ENCODE peak calls at places on chromosomes 7 and 10, in five cellular contexts. One of them, this sample, is unnamed.

GRCh38 chr7:92723205-92723604 is 113.2 kb downstream of the CDK6 start:
- DNase-seq in left ventricle myocardium inferior: no peak
- DNase-seq in kidney: no peak
- DNase-seq in A549: no peak
- DNase-seq in glutamatergic neuron: no peak
- DNase-seq in this sample: no peak

GRCh38 chr7:70338061-70338460 is 739.8 kb downstream of the AUTS2 start:
- DNase-seq in left ventricle myocardium inferior: no peak
- DNase-seq in glutamatergic neuron: no peak
- DNase-seq in kidney: no peak
- DNase-seq in A549: no peak
- DNase-seq in this sample: no peak

GRCh38 chr7:84145892-84146291 is 48.7 kb downstream of the SEMA3A start:
- DNase-seq in left ventricle myocardium inferior: no peak
- DNase-seq in A549: no peak
- DNase-seq in glutamatergic neuron: no peak
- DNase-seq in kidney: no peak
- DNase-seq in this sample: no peak

GRCh38 chr10:81889181-81889769 is 14.3 kb downstream of the NRG3 start:
- DNase-seq in A549: no peak
- DNase-seq in left ventricle myocardium inferior: no peak
- DNase-seq in glutamatergic neuron: no peak
- DNase-seq in kidney: no peak
- DNase-seq in this sample: no peak

GRCh38 chr7:57417736-57418135 is 32.2 kb upstream of the ZNF716 start:
- DNase-seq in glutamatergic neuron: no peak
- DNase-seq in kidney: peak
- DNase-seq in A549: no peak
- DNase-seq in left ventricle myocardium inferior: no peak
- DNase-seq in this sample: no peak

GRCh38 chr7:106344206-106344605 is 59.4 kb upstream of the NAMPT start:
- DNase-seq in left ventricle myocardium inferior: no peak
- DNase-seq in A549: no peak
- DNase-seq in glutamatergic neuron: no peak
- DNase-seq in kidney: no peak
- DNase-seq in this sample: no peak

GRCh38 chr10:3945026-3945425 is 160.0 kb upstream of the KLF6 start:
- DNase-seq in left ventricle myocardium inferior: no peak
- DNase-seq in A549: no peak
- DNase-seq in glutamatergic neuron: no peak
- DNase-seq in kidney: no peak
- DNase-seq in this sample: no peak

GRCh38 chr7:19069842-19070241 is 47.6 kb downstream of the TWIST1 start:
- DNase-seq in left ventricle myocardium inferior: no peak
- DNase-seq in kidney: no peak
- DNase-seq in glutamatergic neuron: no peak
- DNase-seq in A549: no peak
- DNase-seq in this sample: no peak

GRCh38 chr7:29337628-29338116 is 143.1 kb downstream of the CHN2 start:
- DNase-seq in left ventricle myocardium inferior: no peak
- DNase-seq in A549: no peak
- DNase-seq in glutamatergic neuron: no peak
- DNase-seq in kidney: no peak
- DNase-seq in this sample: no peak

GRCh38 chr7:45872116-45873034 is 507 bp downstream of the CCDC201 start:
- DNase-seq in left ventricle myocardium inferior: no peak
- DNase-seq in A549: no peak
- DNase-seq in kidney: no peak
- DNase-seq in glutamatergic neuron: peak
- DNase-seq in this sample: no peak

GRCh38 chr7:38373155-38373554 is 99.7 kb upstream of the TARP start:
- DNase-seq in glutamatergic neuron: no peak
- DNase-seq in left ventricle myocardium inferior: no peak
- DNase-seq in kidney: no peak
- DNase-seq in A549: no peak
- DNase-seq in this sample: no peak

GRCh38 chr7:38369816-38370493 is 96.5 kb upstream of the TARP start:
- DNase-seq in glutamatergic neuron: peak
- DNase-seq in left ventricle myocardium inferior: peak
- DNase-seq in A549: peak
- DNase-seq in kidney: peak
- DNase-seq in this sample: peak

GRCh38 chr7:38367301-38367700 is 93.9 kb upstream of the TARP start:
- DNase-seq in A549: no peak
- DNase-seq in glutamatergic neuron: no peak
- DNase-seq in left ventricle myocardium inferior: no peak
- DNase-seq in kidney: no peak
- DNase-seq in this sample: no peak

GRCh38 chr7:38368191-38368605 is 94.8 kb upstream of the TARP start:
- DNase-seq in kidney: peak
- DNase-seq in glutamatergic neuron: peak
- DNase-seq in left ventricle myocardium inferior: peak
- DNase-seq in A549: peak
- DNase-seq in this sample: no peak
- TF ChIP-seq CTCF in kidney: peak
- TF ChIP-seq CTCF in glutamatergic neuron: peak
- TF ChIP-seq CTCF in left ventricle myocardium inferior: peak
- TF ChIP-seq CTCF in A549: peak
- TF ChIP-seq CTCF in this sample: peak

DNA sequence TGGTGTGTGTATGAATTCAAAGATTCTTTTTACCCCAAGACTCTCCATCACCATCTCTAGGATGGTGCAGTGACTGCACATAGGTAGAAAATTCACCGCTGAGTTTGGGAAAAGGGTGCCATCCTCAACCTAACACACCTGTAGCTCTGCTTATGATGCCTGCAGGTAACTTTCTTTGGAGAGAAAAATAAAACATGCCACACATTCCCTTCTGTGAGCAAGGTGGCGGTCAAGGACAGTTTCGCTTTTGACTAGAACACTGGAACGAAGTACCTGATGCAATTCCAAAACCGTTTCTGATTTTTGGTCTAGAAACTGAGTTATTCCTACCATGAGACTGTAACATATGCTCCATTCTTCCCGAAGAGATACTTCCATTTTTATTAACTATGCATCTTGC is 205.6 kb downstream of the FGFR2 start:
- DNase-seq in A549: no peak
- DNase-seq in left ventricle myocardium inferior: no peak
- DNase-seq in kidney: no peak
- DNase-seq in glutamatergic neuron: no peak
- DNase-seq in this sample: no peak
- TF ChIP-seq CTCF in A549: no peak
- TF ChIP-seq CTCF in left ventricle myocardium inferior: no peak
- TF ChIP-seq CTCF in kidney: peak
- TF ChIP-seq CTCF in glutamatergic neuron: no peak
- TF ChIP-seq CTCF in this sample: no peak

GRCh38 chr7:114402866-114403635 is 11.6 kb upstream of the FOXP2 start:
- DNase-seq in left ventricle myocardium inferior: no peak
- DNase-seq in glutamatergic neuron: no peak
- DNase-seq in kidney: no peak
- DNase-seq in A549: no peak
- DNase-seq in this sample: no peak

GRCh38 chr7:114409750-114410149 is 4.9 kb upstream of the FOXP2 start:
- DNase-seq in kidney: no peak
- DNase-seq in A549: no peak
- DNase-seq in glutamatergic neuron: no peak
- DNase-seq in left ventricle myocardium inferior: no peak
- DNase-seq in this sample: no peak

DNA sequence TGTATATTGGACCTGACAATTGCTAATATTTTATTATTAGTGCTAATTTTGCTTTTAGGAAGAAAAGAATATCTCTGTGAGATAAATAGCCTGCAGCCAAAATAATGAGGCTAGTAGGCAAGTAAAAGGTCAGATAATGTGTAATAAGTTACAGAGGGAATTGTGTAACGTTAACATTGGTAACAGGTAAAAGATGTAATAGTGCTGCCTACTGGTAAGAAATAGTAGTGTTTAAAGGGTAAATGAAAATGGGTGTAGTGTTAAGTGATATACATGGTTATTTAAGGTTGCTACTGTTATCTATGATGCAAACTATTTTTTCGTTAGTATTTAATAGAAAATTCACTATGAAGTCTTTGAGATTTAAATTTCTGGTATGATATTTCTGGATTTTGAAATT is 9.2 kb upstream of the FOXP2 start:
- DNase-seq in glutamatergic neuron: no peak
- DNase-seq in A549: peak
- DNase-seq in kidney: no peak
- DNase-seq in left ventricle myocardium inferior: no peak
- DNase-seq in this sample: no peak
- TF ChIP-seq CTCF in glutamatergic neuron: peak
- TF ChIP-seq CTCF in A549: peak
- TF ChIP-seq CTCF in kidney: peak
- TF ChIP-seq CTCF in left ventricle myocardium inferior: peak
- TF ChIP-seq CTCF in this sample: peak

DNA sequence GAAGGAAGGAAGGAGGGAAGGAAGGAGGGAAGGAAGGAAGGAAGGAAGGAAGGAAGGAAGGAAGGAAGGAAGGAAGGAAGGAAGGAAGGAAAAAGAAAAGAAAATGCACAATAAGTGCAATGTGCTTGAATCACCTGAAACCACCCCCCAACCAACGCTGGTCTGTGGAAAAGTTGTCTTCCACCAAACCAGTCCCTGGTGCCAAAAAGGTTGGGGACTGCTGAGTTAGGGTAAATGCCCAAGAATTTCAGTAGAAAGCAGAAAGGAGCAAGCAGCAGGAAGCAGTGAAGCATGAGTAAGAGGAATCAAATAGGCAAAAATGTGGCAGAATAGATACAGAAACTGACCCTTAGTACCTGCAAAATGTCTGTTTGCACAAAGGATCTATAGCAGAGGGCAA is 137.2 kb downstream of the JCAD start:
- DNase-seq in left ventricle myocardium inferior: no peak
- DNase-seq in A549: no peak
- DNase-seq in kidney: no peak
- DNase-seq in glutamatergic neuron: no peak
- DNase-seq in this sample: no peak
- TF ChIP-seq CTCF in left ventricle myocardium inferior: no peak
- TF ChIP-seq CTCF in A549: no peak
- TF ChIP-seq CTCF in kidney: no peak
- TF ChIP-seq CTCF in glutamatergic neuron: no peak
- TF ChIP-seq CTCF in this sample: no peak

DNA sequence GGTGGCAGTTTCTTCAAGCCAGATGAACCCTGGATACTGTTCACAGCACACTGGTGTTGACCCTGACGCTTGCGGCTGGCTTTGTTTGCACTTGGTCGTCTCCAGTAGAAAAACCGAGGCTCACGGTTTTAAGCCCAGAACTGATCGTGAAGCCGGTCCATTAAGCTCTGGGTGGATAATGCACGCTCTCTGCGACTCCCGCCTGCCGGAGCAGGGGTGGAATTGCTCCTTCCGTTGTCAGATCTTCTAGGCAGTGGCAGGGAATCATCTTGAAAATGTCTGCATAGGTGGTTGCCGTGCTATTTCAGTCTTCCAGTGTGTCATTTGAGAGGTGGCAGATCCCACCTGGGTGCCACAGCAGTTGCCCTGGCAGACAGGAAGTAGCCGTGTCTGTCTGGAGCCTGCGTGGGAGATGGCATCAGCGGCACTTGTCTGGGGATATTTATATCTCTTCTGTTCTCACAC is 35.9 kb upstream of the AP5Z1 start:
- DNase-seq in glutamatergic neuron: no peak
- DNase-seq in left ventricle myocardium inferior: no peak
- DNase-seq in kidney: peak
- DNase-seq in A549: peak
- DNase-seq in this sample: no peak
- TF ChIP-seq CTCF in glutamatergic neuron: no peak
- TF ChIP-seq CTCF in left ventricle myocardium inferior: peak
- TF ChIP-seq CTCF in kidney: peak
- TF ChIP-seq CTCF in A549: no peak
- TF ChIP-seq CTCF in this sample: no peak

DNA sequence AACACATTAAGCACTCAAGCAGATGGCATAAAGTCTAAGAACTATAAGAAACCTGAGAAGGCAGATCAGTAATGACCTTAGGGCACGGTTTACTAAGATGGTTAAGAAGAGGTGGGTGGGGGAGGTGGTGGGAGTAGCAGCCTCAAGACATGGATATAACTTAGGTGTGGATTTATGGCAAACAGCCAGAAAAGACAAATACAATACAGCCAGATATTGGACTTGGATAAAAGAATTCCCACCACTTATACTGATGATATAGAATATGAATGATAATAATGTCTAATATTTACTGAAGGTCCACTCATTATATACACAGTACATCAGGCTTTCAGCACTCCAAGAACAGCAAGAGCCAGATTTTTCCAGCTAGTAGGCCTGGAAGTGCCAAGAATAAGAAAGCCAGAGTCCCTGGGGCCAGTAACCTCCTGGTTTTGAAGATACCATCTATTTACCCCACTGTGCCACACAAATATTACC is 11.9 kb downstream of the DPY19L1 start:
- DNase-seq in kidney: no peak
- DNase-seq in glutamatergic neuron: no peak
- DNase-seq in left ventricle myocardium inferior: no peak
- DNase-seq in A549: no peak
- DNase-seq in this sample: no peak
- TF ChIP-seq CTCF in kidney: no peak
- TF ChIP-seq CTCF in glutamatergic neuron: no peak
- TF ChIP-seq CTCF in left ventricle myocardium inferior: no peak
- TF ChIP-seq CTCF in A549: no peak
- TF ChIP-seq CTCF in this sample: no peak

GRCh38 chr10:78523453-78523852 is 489.8 kb downstream of the RPS24 start:
- DNase-seq in A549: no peak
- DNase-seq in left ventricle myocardium inferior: no peak
- DNase-seq in kidney: no peak
- DNase-seq in glutamatergic neuron: no peak
- DNase-seq in this sample: no peak

GRCh38 chr10:78518224-78518623 is 484.6 kb downstream of the RPS24 start:
- DNase-seq in kidney: no peak
- DNase-seq in glutamatergic neuron: no peak
- DNase-seq in left ventricle myocardium inferior: no peak
- DNase-seq in A549: no peak
- DNase-seq in this sample: no peak

GRCh38 chr10:78524342-78524741 is 490.7 kb downstream of the RPS24 start:
- DNase-seq in kidney: no peak
- DNase-seq in A549: no peak
- DNase-seq in glutamatergic neuron: no peak
- DNase-seq in left ventricle myocardium inferior: no peak
- DNase-seq in this sample: no peak

GRCh38 chr10:78524941-78525340 is 491.3 kb downstream of the RPS24 start:
- DNase-seq in kidney: no peak
- DNase-seq in left ventricle myocardium inferior: no peak
- DNase-seq in A549: no peak
- DNase-seq in glutamatergic neuron: no peak
- DNase-seq in this sample: no peak

GRCh38 chr10:78520737-78521430 is 487.2 kb downstream of the RPS24 start:
- DNase-seq in left ventricle myocardium inferior: no peak
- DNase-seq in glutamatergic neuron: no peak
- DNase-seq in kidney: no peak
- DNase-seq in A549: peak
- DNase-seq in this sample: no peak
- TF ChIP-seq CTCF in left ventricle myocardium inferior: peak
- TF ChIP-seq CTCF in glutamatergic neuron: no peak
- TF ChIP-seq CTCF in kidney: peak
- TF ChIP-seq CTCF in A549: peak
- TF ChIP-seq CTCF in this sample: peak

DNA sequence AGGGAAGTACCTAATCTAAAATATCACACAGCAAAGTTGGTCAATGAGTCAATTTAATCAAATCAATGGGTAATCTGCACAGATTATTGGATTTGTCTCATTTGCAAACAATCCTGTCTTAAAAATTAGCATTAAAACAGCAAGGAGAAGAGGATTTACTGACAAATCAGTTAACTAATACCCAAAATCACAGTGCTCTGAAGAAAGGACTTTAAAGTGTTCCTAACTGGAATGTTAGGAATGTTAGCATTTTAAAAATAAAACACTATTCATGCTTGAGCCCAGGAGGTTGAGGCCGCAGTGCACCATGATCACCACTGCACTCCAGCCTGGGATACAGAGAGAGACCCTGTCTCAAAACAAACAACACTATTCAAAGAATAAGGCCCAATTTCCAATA is 83.1 kb downstream of the CHCHD3 start:
- DNase-seq in kidney: no peak
- DNase-seq in left ventricle myocardium inferior: no peak
- DNase-seq in glutamatergic neuron: no peak
- DNase-seq in A549: no peak
- DNase-seq in this sample: no peak
- TF ChIP-seq CTCF in kidney: no peak
- TF ChIP-seq CTCF in left ventricle myocardium inferior: no peak
- TF ChIP-seq CTCF in glutamatergic neuron: no peak
- TF ChIP-seq CTCF in A549: no peak
- TF ChIP-seq CTCF in this sample: no peak